ENCODE peak calls at places on chromosomes 2 and 18, in six cellular contexts. One of them, this sample, is unnamed.

GRCh38 chr2:208015475-208015874 is 9.9 kb downstream of the PLEKHM3 start:
- DNase-seq in tibial nerve: no peak
- DNase-seq in nephron progenitor cell: no peak
- DNase-seq in fibroblast of pulmonary artery: no peak
- DNase-seq in cardiac muscle cell: no peak
- DNase-seq in H9: no peak
- DNase-seq in this sample: no peak

GRCh38 chr2:231387904-231388724 is 7.4 kb upstream of the B3GNT7 start:
- DNase-seq in tibial nerve: no peak
- DNase-seq in fibroblast of pulmonary artery: peak
- DNase-seq in nephron progenitor cell: no peak
- DNase-seq in cardiac muscle cell: peak
- DNase-seq in H9: no peak
- DNase-seq in this sample: no peak

GRCh38 chr18:75538727-75539126 is 111.2 kb upstream of the SMIM21 start:
- DNase-seq in fibroblast of pulmonary artery: peak
- DNase-seq in H9: no peak
- DNase-seq in tibial nerve: no peak
- DNase-seq in nephron progenitor cell: no peak
- DNase-seq in cardiac muscle cell: no peak
- DNase-seq in this sample: no peak

GRCh38 chr2:241001413-241002274 is 3.2 kb downstream of the SNED1 start:
- DNase-seq in fibroblast of pulmonary artery: no peak
- DNase-seq in cardiac muscle cell: no peak
- DNase-seq in H9: peak
- DNase-seq in tibial nerve: peak
- DNase-seq in nephron progenitor cell: no peak
- DNase-seq in this sample: no peak

GRCh38 chr2:6764968-6765723 is 100.6 kb downstream of the CMPK2 start:
- DNase-seq in fibroblast of pulmonary artery: no peak
- DNase-seq in tibial nerve: no peak
- DNase-seq in cardiac muscle cell: no peak
- DNase-seq in nephron progenitor cell: no peak
- DNase-seq in H9: peak
- DNase-seq in this sample: no peak

GRCh38 chr2:126858013-126858412 is 40.7 kb upstream of the TEX51 start:
- DNase-seq in tibial nerve: no peak
- DNase-seq in H9: no peak
- DNase-seq in cardiac muscle cell: no peak
- DNase-seq in fibroblast of pulmonary artery: no peak
- DNase-seq in nephron progenitor cell: no peak
- DNase-seq in this sample: no peak

GRCh38 chr2:42935692-42936631 is 143.6 kb upstream of the HAAO start:
- DNase-seq in fibroblast of pulmonary artery: no peak
- DNase-seq in nephron progenitor cell: no peak
- DNase-seq in H9: no peak
- DNase-seq in tibial nerve: no peak
- DNase-seq in cardiac muscle cell: no peak
- DNase-seq in this sample: no peak

GRCh38 chr18:11323359-11323819 is 174.0 kb upstream of the PIEZO2 start:
- DNase-seq in cardiac muscle cell: no peak
- DNase-seq in nephron progenitor cell: no peak
- DNase-seq in fibroblast of pulmonary artery: peak
- DNase-seq in H9: no peak
- DNase-seq in tibial nerve: no peak
- DNase-seq in this sample: no peak

GRCh38 chr2:187900023-187900422 is 345.8 kb upstream of the TFPI start:
- DNase-seq in fibroblast of pulmonary artery: no peak
- DNase-seq in nephron progenitor cell: no peak
- DNase-seq in tibial nerve: no peak
- DNase-seq in H9: no peak
- DNase-seq in cardiac muscle cell: no peak
- DNase-seq in this sample: no peak

GRCh38 chr2:64522843-64523428 is 1.2 kb upstream of the AFTPH start:
- DNase-seq in nephron progenitor cell: peak
- DNase-seq in H9: no peak
- DNase-seq in tibial nerve: peak
- DNase-seq in fibroblast of pulmonary artery: peak
- DNase-seq in cardiac muscle cell: peak
- DNase-seq in this sample: peak

GRCh38 chr2:216690451-216691209 is 4.7 kb downstream of the IGFBP5 start:
- DNase-seq in cardiac muscle cell: no peak
- DNase-seq in H9: no peak
- DNase-seq in tibial nerve: no peak
- DNase-seq in nephron progenitor cell: peak
- DNase-seq in fibroblast of pulmonary artery: peak
- DNase-seq in this sample: no peak

GRCh38 chr2:202941771-202942170 is 29.7 kb downstream of the CARF start:
- DNase-seq in H9: no peak
- DNase-seq in cardiac muscle cell: no peak
- DNase-seq in tibial nerve: no peak
- DNase-seq in fibroblast of pulmonary artery: peak
- DNase-seq in nephron progenitor cell: no peak
- DNase-seq in this sample: no peak

GRCh38 chr2:212842544-212843185 is 304.1 kb upstream of the ERBB4 start:
- DNase-seq in tibial nerve: no peak
- DNase-seq in fibroblast of pulmonary artery: peak
- DNase-seq in H9: no peak
- DNase-seq in nephron progenitor cell: no peak
- DNase-seq in cardiac muscle cell: no peak
- DNase-seq in this sample: no peak

GRCh38 chr18:71036783-71037182 is 747.9 kb downstream of the SOCS6 start:
- DNase-seq in H9: no peak
- DNase-seq in nephron progenitor cell: no peak
- DNase-seq in tibial nerve: no peak
- DNase-seq in fibroblast of pulmonary artery: peak
- DNase-seq in cardiac muscle cell: no peak
- DNase-seq in this sample: no peak

GRCh38 chr2:144469788-144470187 is 50.1 kb downstream of the ZEB2 start:
- DNase-seq in nephron progenitor cell: no peak
- DNase-seq in fibroblast of pulmonary artery: no peak
- DNase-seq in H9: no peak
- DNase-seq in cardiac muscle cell: no peak
- DNase-seq in tibial nerve: no peak
- DNase-seq in this sample: no peak

GRCh38 chr2:130872276-130873125 is 35.8 kb downstream of the ARHGEF4 start:
- DNase-seq in H9: no peak
- DNase-seq in cardiac muscle cell: no peak
- DNase-seq in fibroblast of pulmonary artery: no peak
- DNase-seq in nephron progenitor cell: no peak
- DNase-seq in tibial nerve: no peak
- DNase-seq in this sample: no peak

GRCh38 chr2:167293172-167293781 is 405.0 kb downstream of the XIRP2 start:
- DNase-seq in H9: peak
- DNase-seq in cardiac muscle cell: peak
- DNase-seq in tibial nerve: peak
- DNase-seq in nephron progenitor cell: peak
- DNase-seq in fibroblast of pulmonary artery: peak
- DNase-seq in this sample: peak

GRCh38 chr2:106085441-106085911 is 108.6 kb downstream of the UXS1 start:
- DNase-seq in fibroblast of pulmonary artery: peak
- DNase-seq in tibial nerve: peak
- DNase-seq in H9: no peak
- DNase-seq in cardiac muscle cell: peak
- DNase-seq in nephron progenitor cell: no peak
- DNase-seq in this sample: peak

GRCh38 chr2:102489646-102490045 is 16.6 kb downstream of the SLC9A4 start:
- DNase-seq in nephron progenitor cell: no peak
- DNase-seq in cardiac muscle cell: no peak
- DNase-seq in fibroblast of pulmonary artery: no peak
- DNase-seq in tibial nerve: no peak
- DNase-seq in H9: no peak
- DNase-seq in this sample: no peak

GRCh38 chr18:51575171-51575570 is 377.7 kb upstream of the MEX3C start:
- DNase-seq in nephron progenitor cell: no peak
- DNase-seq in cardiac muscle cell: no peak
- DNase-seq in H9: no peak
- DNase-seq in tibial nerve: no peak
- DNase-seq in fibroblast of pulmonary artery: no peak
- DNase-seq in this sample: no peak

GRCh38 chr2:136131961-136132839 is 14.3 kb upstream of the CXCR4 start:
- DNase-seq in tibial nerve: no peak
- DNase-seq in H9: no peak
- DNase-seq in nephron progenitor cell: no peak
- DNase-seq in fibroblast of pulmonary artery: no peak
- DNase-seq in cardiac muscle cell: no peak
- DNase-seq in this sample: no peak

GRCh38 chr2:42975358-42975717 is 183.0 kb upstream of the HAAO start:
- DNase-seq in nephron progenitor cell: no peak
- DNase-seq in tibial nerve: no peak
- DNase-seq in fibroblast of pulmonary artery: no peak
- DNase-seq in H9: no peak
- DNase-seq in cardiac muscle cell: no peak
- DNase-seq in this sample: no peak

GRCh38 chr2:10775831-10776230 is 36.8 kb downstream of the PDIA6 start:
- DNase-seq in fibroblast of pulmonary artery: no peak
- DNase-seq in tibial nerve: no peak
- DNase-seq in cardiac muscle cell: no peak
- DNase-seq in H9: no peak
- DNase-seq in nephron progenitor cell: no peak
- DNase-seq in this sample: no peak

GRCh38 chr2:231710751-231711676 is 2.7 kb downstream of the PTMA start:
- DNase-seq in fibroblast of pulmonary artery: no peak
- DNase-seq in H9: no peak
- DNase-seq in tibial nerve: no peak
- DNase-seq in nephron progenitor cell: peak
- DNase-seq in cardiac muscle cell: peak
- DNase-seq in this sample: peak

GRCh38 chr2:24046930-24047702 is at the start of gene WDCP:
- DNase-seq in H9: peak
- DNase-seq in fibroblast of pulmonary artery: peak
- DNase-seq in nephron progenitor cell: peak
- DNase-seq in cardiac muscle cell: peak
- DNase-seq in tibial nerve: peak
- DNase-seq in this sample: peak

GRCh38 chr2:132400169-132400900 is 16.3 kb upstream of the GPR39 start:
- DNase-seq in H9: no peak
- DNase-seq in nephron progenitor cell: no peak
- DNase-seq in fibroblast of pulmonary artery: peak
- DNase-seq in cardiac muscle cell: no peak
- DNase-seq in tibial nerve: no peak
- DNase-seq in this sample: no peak

GRCh38 chr2:162390801-162391200 is 46.9 kb downstream of the GCA start:
- DNase-seq in fibroblast of pulmonary artery: no peak
- DNase-seq in tibial nerve: no peak
- DNase-seq in H9: no peak
- DNase-seq in nephron progenitor cell: no peak
- DNase-seq in cardiac muscle cell: no peak
- DNase-seq in this sample: no peak

GRCh38 chr2:172674968-172675303 is 60.7 kb upstream of the RAPGEF4 start:
- DNase-seq in cardiac muscle cell: no peak
- DNase-seq in nephron progenitor cell: no peak
- DNase-seq in H9: no peak
- DNase-seq in tibial nerve: no peak
- DNase-seq in fibroblast of pulmonary artery: no peak
- DNase-seq in this sample: no peak
- TF ChIP-seq CTCF in cardiac muscle cell: no peak
- TF ChIP-seq CTCF in nephron progenitor cell: no peak
- TF ChIP-seq CTCF in H9: peak
- TF ChIP-seq CTCF in tibial nerve: no peak
- TF ChIP-seq CTCF in fibroblast of pulmonary artery: no peak
- TF ChIP-seq CTCF in this sample: no peak

GRCh38 chr2:218276986-218277755 is 6.9 kb downstream of the PNKD start:
- DNase-seq in fibroblast of pulmonary artery: no peak
- DNase-seq in tibial nerve: no peak
- DNase-seq in nephron progenitor cell: no peak
- DNase-seq in cardiac muscle cell: no peak
- DNase-seq in H9: no peak
- DNase-seq in this sample: no peak
- TF ChIP-seq CTCF in fibroblast of pulmonary artery: no peak
- TF ChIP-seq CTCF in tibial nerve: no peak
- TF ChIP-seq CTCF in nephron progenitor cell: no peak
- TF ChIP-seq CTCF in cardiac muscle cell: peak
- TF ChIP-seq CTCF in H9: no peak
- TF ChIP-seq CTCF in this sample: no peak

DNA sequence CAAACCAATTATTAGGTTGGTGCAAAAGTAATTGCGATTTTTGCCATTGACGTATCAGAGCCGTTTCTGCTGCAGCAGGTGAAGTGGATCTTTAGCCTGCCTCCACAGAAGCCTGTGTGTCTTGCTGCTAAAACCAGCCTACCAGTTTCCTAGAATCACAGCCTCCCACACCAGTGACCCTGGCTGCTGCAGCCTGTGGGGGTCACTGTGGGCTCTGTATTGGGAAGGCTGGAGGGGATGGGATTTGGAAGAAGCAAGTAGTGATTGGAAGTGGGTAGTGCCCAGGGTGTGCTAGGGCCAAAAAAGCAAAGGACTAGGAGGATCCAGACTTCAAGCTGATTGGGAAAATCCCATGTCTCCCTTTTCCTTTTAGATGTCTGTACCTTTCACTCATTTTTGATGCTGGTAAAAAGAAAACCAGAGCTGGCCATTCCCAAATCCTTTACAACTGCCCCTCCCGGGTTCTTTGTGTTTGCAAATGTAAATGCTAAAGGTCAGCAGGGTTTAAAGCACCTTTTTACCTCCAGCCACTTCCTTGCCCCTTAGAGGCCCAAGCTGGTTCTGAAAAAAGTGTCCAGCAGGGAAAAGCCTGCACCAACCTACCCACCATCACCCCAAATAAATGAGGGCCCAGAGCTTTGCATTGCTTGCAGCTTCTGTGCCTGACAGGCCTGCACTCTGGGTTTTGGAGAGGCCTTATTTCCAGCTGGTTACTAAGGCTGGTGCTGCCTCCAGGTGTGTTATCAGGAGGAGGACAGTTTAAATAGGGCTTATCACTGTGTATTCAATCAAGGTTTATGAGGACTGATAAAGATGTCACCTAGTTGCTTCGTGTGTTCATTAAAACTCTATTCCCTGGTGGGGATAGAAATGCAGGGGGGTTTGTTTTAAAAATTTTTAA is 172.0 kb downstream of the MIB1 start:
- DNase-seq in fibroblast of pulmonary artery: no peak
- DNase-seq in nephron progenitor cell: peak
- DNase-seq in tibial nerve: no peak
- DNase-seq in cardiac muscle cell: peak
- DNase-seq in H9: no peak
- DNase-seq in this sample: peak
- TF ChIP-seq CTCF in fibroblast of pulmonary artery: no peak
- TF ChIP-seq CTCF in nephron progenitor cell: no peak
- TF ChIP-seq CTCF in tibial nerve: no peak
- TF ChIP-seq CTCF in cardiac muscle cell: peak
- TF ChIP-seq CTCF in H9: peak
- TF ChIP-seq CTCF in this sample: no peak

DNA sequence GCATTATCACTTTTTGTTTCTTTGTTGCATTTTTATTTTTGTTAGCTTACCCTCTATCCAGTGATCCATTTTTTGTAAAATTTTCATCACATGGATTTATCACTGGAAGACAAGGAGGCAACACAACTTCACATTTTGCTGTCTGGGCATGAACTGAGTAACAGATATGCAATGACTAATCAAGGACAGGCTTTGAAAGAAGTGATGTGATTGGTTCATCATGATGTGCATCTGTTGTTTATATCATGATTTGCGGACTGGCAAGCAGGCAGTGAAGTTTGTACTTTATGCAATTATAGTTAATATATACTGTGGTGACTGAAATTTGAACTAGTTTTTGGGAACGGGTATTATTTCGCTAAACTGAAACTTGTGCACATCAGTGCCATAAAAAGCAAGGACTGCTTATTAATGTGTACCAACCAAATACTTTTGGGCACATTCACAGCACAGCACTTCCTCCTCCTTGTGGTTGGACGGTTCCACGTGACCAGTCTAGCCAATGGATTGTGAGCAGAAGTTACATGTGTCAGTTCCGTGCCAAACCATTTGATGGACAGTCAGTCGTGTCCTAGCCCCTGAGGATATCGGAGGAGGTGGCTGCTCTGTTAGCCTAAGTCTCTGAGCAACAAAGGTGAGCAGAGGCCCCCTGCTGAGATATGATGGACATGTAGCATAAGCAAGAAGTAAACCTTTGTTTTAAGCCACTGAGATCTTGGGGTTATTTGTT is 201.4 kb upstream of the SIX2 start:
- DNase-seq in nephron progenitor cell: no peak
- DNase-seq in H9: no peak
- DNase-seq in cardiac muscle cell: no peak
- DNase-seq in tibial nerve: no peak
- DNase-seq in fibroblast of pulmonary artery: no peak
- DNase-seq in this sample: no peak
- TF ChIP-seq CTCF in nephron progenitor cell: no peak
- TF ChIP-seq CTCF in H9: no peak
- TF ChIP-seq CTCF in cardiac muscle cell: no peak
- TF ChIP-seq CTCF in tibial nerve: no peak
- TF ChIP-seq CTCF in fibroblast of pulmonary artery: no peak
- TF ChIP-seq CTCF in this sample: no peak

This sample was measured in endothelial cell.